ENCODE peak calls at places on chromosomes 3 and 15, in five cellular contexts. One of them, this sample, is unnamed.

GRCh38 chr15:71651750-71652186 is 158.6 kb upstream of the NR2E3 start:
- DNase-seq in GM13976: peak
- DNase-seq in lower lobe of right lung: no peak
- DNase-seq in upper lobe of right lung: no peak
- DNase-seq in choroid plexus epithelial cell: peak
- DNase-seq in this sample: no peak

GRCh38 chr3:10332481-10333358 is 11.8 kb upstream of the SEC13 start:
- DNase-seq in lower lobe of right lung: no peak
- DNase-seq in GM13976: no peak
- DNase-seq in upper lobe of right lung: no peak
- DNase-seq in choroid plexus epithelial cell: no peak
- DNase-seq in this sample: peak

GRCh38 chr3:142857056-142857455 is 31.8 kb downstream of the PCOLCE2 start:
- DNase-seq in choroid plexus epithelial cell: peak
- DNase-seq in lower lobe of right lung: no peak
- DNase-seq in GM13976: no peak
- DNase-seq in upper lobe of right lung: no peak
- DNase-seq in this sample: no peak

GRCh38 chr3:81581966-81582599 is 179.4 kb downstream of the GBE1 start:
- DNase-seq in lower lobe of right lung: no peak
- DNase-seq in GM13976: peak
- DNase-seq in upper lobe of right lung: no peak
- DNase-seq in choroid plexus epithelial cell: peak
- DNase-seq in this sample: no peak

GRCh38 chr3:185280572-185281365 is 26.9 kb upstream of the EHHADH start:
- DNase-seq in lower lobe of right lung: no peak
- DNase-seq in upper lobe of right lung: no peak
- DNase-seq in choroid plexus epithelial cell: peak
- DNase-seq in GM13976: peak
- DNase-seq in this sample: no peak

GRCh38 chr15:69976366-69976994 is 121.2 kb downstream of the TLE3 start:
- DNase-seq in GM13976: peak
- DNase-seq in upper lobe of right lung: no peak
- DNase-seq in choroid plexus epithelial cell: peak
- DNase-seq in lower lobe of right lung: no peak
- DNase-seq in this sample: no peak

GRCh38 chr3:72255191-72255590 is 470.2 kb upstream of the PROK2 start:
- DNase-seq in choroid plexus epithelial cell: peak
- DNase-seq in lower lobe of right lung: no peak
- DNase-seq in upper lobe of right lung: no peak
- DNase-seq in GM13976: no peak
- DNase-seq in this sample: no peak

GRCh38 chr3:112593258-112593657 is 31.4 kb downstream of the SLC35A5 start:
- DNase-seq in choroid plexus epithelial cell: no peak
- DNase-seq in lower lobe of right lung: no peak
- DNase-seq in GM13976: no peak
- DNase-seq in upper lobe of right lung: no peak
- DNase-seq in this sample: no peak

GRCh38 chr15:101781927-101782326 is 21.4 kb upstream of the OR4F6 start:
- DNase-seq in choroid plexus epithelial cell: no peak
- DNase-seq in GM13976: no peak
- DNase-seq in upper lobe of right lung: no peak
- DNase-seq in lower lobe of right lung: no peak
- DNase-seq in this sample: no peak

GRCh38 chr3:185583925-185584324 is 2.2 kb upstream of the SENP2 start:
- DNase-seq in choroid plexus epithelial cell: no peak
- DNase-seq in GM13976: no peak
- DNase-seq in upper lobe of right lung: no peak
- DNase-seq in lower lobe of right lung: no peak
- DNase-seq in this sample: no peak

GRCh38 chr3:124588794-124589193 is 141.5 kb upstream of the UMPS start:
- DNase-seq in upper lobe of right lung: no peak
- DNase-seq in GM13976: no peak
- DNase-seq in choroid plexus epithelial cell: no peak
- DNase-seq in lower lobe of right lung: no peak
- DNase-seq in this sample: no peak

GRCh38 chr3:137760341-137761098 is 3.6 kb upstream of the SOX14 start:
- DNase-seq in GM13976: no peak
- DNase-seq in choroid plexus epithelial cell: no peak
- DNase-seq in upper lobe of right lung: no peak
- DNase-seq in lower lobe of right lung: no peak
- DNase-seq in this sample: peak

GRCh38 chr15:87269566-87269965 is 987.0 kb downstream of the NTRK3 start:
- DNase-seq in lower lobe of right lung: no peak
- DNase-seq in GM13976: no peak
- DNase-seq in choroid plexus epithelial cell: peak
- DNase-seq in upper lobe of right lung: no peak
- DNase-seq in this sample: no peak

GRCh38 chr15:87031545-87032230 is 952.0 kb downstream of the AGBL1 start:
- DNase-seq in GM13976: no peak
- DNase-seq in lower lobe of right lung: no peak
- DNase-seq in choroid plexus epithelial cell: no peak
- DNase-seq in upper lobe of right lung: no peak
- DNase-seq in this sample: no peak

GRCh38 chr3:125141596-125142417 is 70.7 kb downstream of the SLC12A8 start:
- DNase-seq in GM13976: peak
- DNase-seq in choroid plexus epithelial cell: peak
- DNase-seq in lower lobe of right lung: peak
- DNase-seq in upper lobe of right lung: peak
- DNase-seq in this sample: no peak

GRCh38 chr3:113428581-113428980 is 12.7 kb downstream of the CFAP44 start:
- DNase-seq in upper lobe of right lung: no peak
- DNase-seq in GM13976: no peak
- DNase-seq in lower lobe of right lung: no peak
- DNase-seq in choroid plexus epithelial cell: peak
- DNase-seq in this sample: no peak

GRCh38 chr3:72310028-72310987 is 525.4 kb upstream of the PROK2 start:
- DNase-seq in choroid plexus epithelial cell: peak
- DNase-seq in GM13976: peak
- DNase-seq in upper lobe of right lung: no peak
- DNase-seq in lower lobe of right lung: no peak
- DNase-seq in this sample: no peak

GRCh38 chr15:87498545-87498944 is 758.0 kb downstream of the NTRK3 start:
- DNase-seq in upper lobe of right lung: no peak
- DNase-seq in GM13976: no peak
- DNase-seq in choroid plexus epithelial cell: peak
- DNase-seq in lower lobe of right lung: no peak
- DNase-seq in this sample: no peak

GRCh38 chr3:178990293-178990692 is 81.3 kb downstream of the ZMAT3 start:
- DNase-seq in upper lobe of right lung: no peak
- DNase-seq in lower lobe of right lung: no peak
- DNase-seq in choroid plexus epithelial cell: no peak
- DNase-seq in GM13976: no peak
- DNase-seq in this sample: no peak

GRCh38 chr3:43583481-43583880 is 38.3 kb downstream of the ANO10 start:
- DNase-seq in lower lobe of right lung: no peak
- DNase-seq in upper lobe of right lung: no peak
- DNase-seq in choroid plexus epithelial cell: no peak
- DNase-seq in GM13976: no peak
- DNase-seq in this sample: no peak

GRCh38 chr3:171157286-171157685 is 130.8 kb upstream of the SLC2A2 start:
- DNase-seq in lower lobe of right lung: no peak
- DNase-seq in choroid plexus epithelial cell: no peak
- DNase-seq in GM13976: no peak
- DNase-seq in upper lobe of right lung: no peak
- DNase-seq in this sample: no peak
- TF ChIP-seq CTCF in lower lobe of right lung: no peak
- TF ChIP-seq CTCF in choroid plexus epithelial cell: peak
- TF ChIP-seq CTCF in GM13976: no peak
- TF ChIP-seq CTCF in upper lobe of right lung: no peak
- TF ChIP-seq CTCF in this sample: no peak

GRCh38 chr15:74958320-74958907 is 1.8 kb upstream of the RPP25 start:
- DNase-seq in GM13976: peak
- DNase-seq in upper lobe of right lung: peak
- DNase-seq in choroid plexus epithelial cell: no peak
- DNase-seq in lower lobe of right lung: peak
- DNase-seq in this sample: no peak
- TF ChIP-seq CTCF in GM13976: no peak
- TF ChIP-seq CTCF in upper lobe of right lung: peak
- TF ChIP-seq CTCF in choroid plexus epithelial cell: no peak
- TF ChIP-seq CTCF in lower lobe of right lung: peak
- TF ChIP-seq CTCF in this sample: peak

DNA sequence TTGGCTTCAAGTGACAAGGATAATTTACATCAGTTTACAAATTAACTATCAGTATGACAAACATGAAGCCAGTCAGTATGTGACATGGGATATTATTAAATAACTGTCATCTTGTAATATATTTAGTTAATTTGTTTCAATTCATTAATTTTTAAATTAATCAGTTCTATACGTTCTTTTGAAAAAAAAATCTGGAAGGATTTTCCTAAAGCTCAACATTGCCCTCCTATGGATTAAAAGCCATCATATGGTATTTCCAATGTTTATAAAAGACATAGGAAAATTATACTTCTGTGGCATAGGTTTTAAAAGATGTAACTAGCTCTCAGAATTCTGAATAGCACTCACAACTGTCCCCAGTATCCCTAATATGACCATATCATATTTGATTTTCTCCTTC is 134.4 kb downstream of the PLOD2 start:
- DNase-seq in upper lobe of right lung: no peak
- DNase-seq in lower lobe of right lung: no peak
- DNase-seq in GM13976: no peak
- DNase-seq in choroid plexus epithelial cell: no peak
- DNase-seq in this sample: no peak
- TF ChIP-seq CTCF in upper lobe of right lung: no peak
- TF ChIP-seq CTCF in lower lobe of right lung: no peak
- TF ChIP-seq CTCF in GM13976: no peak
- TF ChIP-seq CTCF in choroid plexus epithelial cell: no peak
- TF ChIP-seq CTCF in this sample: peak

GRCh38 chr3:140736863-140737460 is 59.1 kb downstream of the TRIM42 start:
- DNase-seq in GM13976: peak
- DNase-seq in lower lobe of right lung: no peak
- DNase-seq in choroid plexus epithelial cell: peak
- DNase-seq in upper lobe of right lung: no peak
- DNase-seq in this sample: no peak
- TF ChIP-seq CTCF in GM13976: peak
- TF ChIP-seq CTCF in lower lobe of right lung: peak
- TF ChIP-seq CTCF in choroid plexus epithelial cell: peak
- TF ChIP-seq CTCF in upper lobe of right lung: peak
- TF ChIP-seq CTCF in this sample: peak